ENCODE peak calls at places on chromosome X, in five cellular contexts. One of them, this sample, is unnamed.

GRCh38 chrX:79130857-79131256 is 13.6 kb upstream of the GPR174 start:
- DNase-seq in astrocyte: no peak
- DNase-seq in transverse colon: no peak
- DNase-seq in coronary artery: no peak
- DNase-seq in OCI-LY7: no peak
- DNase-seq in this sample: no peak

GRCh38 chrX:100648601-100649417 is 4.8 kb downstream of the SRPX2 start:
- DNase-seq in transverse colon: peak; percentile 20
- DNase-seq in coronary artery: no peak
- DNase-seq in OCI-LY7: no peak
- DNase-seq in astrocyte: peak; percentile 71
- DNase-seq in this sample: peak; percentile 70

GRCh38 chrX:39427492-39428289 is 626.4 kb downstream of the MID1IP1 start:
- DNase-seq in astrocyte: peak; percentile 36
- DNase-seq in transverse colon: no peak
- DNase-seq in OCI-LY7: no peak
- DNase-seq in coronary artery: no peak
- DNase-seq in this sample: no peak

GRCh38 chrX:118226060-118226428 is 109.4 kb upstream of the KLHL13 start:
- DNase-seq in OCI-LY7: peak; percentile 27
- DNase-seq in coronary artery: no peak
- DNase-seq in astrocyte: peak; percentile 14
- DNase-seq in transverse colon: no peak
- DNase-seq in this sample: no peak

GRCh38 chrX:151958101-151958500 is 16.4 kb downstream of the GABRE start:
- DNase-seq in OCI-LY7: no peak
- DNase-seq in coronary artery: no peak
- DNase-seq in transverse colon: no peak
- DNase-seq in astrocyte: no peak
- DNase-seq in this sample: no peak

GRCh38 chrX:1147641-1148515 is 64.6 kb downstream of the CRLF2 start:
- DNase-seq in transverse colon: no peak
- DNase-seq in coronary artery: no peak
- DNase-seq in astrocyte: no peak
- DNase-seq in OCI-LY7: no peak
- DNase-seq in this sample: no peak

GRCh38 chrX:40168183-40169015 is 70.6 kb upstream of the BCOR start:
- DNase-seq in astrocyte: no peak
- DNase-seq in transverse colon: no peak
- DNase-seq in coronary artery: peak; percentile 66
- DNase-seq in OCI-LY7: peak; percentile 75
- DNase-seq in this sample: no peak

GRCh38 chrX:71492086-71493065 is 40.5 kb upstream of the OGT start:
- DNase-seq in transverse colon: peak; percentile 44
- DNase-seq in coronary artery: peak; percentile 74
- DNase-seq in astrocyte: peak; percentile 37
- DNase-seq in OCI-LY7: no peak
- DNase-seq in this sample: no peak

GRCh38 chrX:15911729-15912550 is 57.3 kb upstream of the AP1S2 start:
- DNase-seq in transverse colon: no peak
- DNase-seq in astrocyte: no peak
- DNase-seq in coronary artery: no peak
- DNase-seq in OCI-LY7: no peak
- DNase-seq in this sample: no peak

GRCh38 chrX:40078489-40079288 is 19.1 kb downstream of the BCOR start:
- DNase-seq in OCI-LY7: no peak
- DNase-seq in astrocyte: no peak
- DNase-seq in coronary artery: no peak
- DNase-seq in transverse colon: no peak
- DNase-seq in this sample: no peak

GRCh38 chrX:16946971-16947562 is 609 bp downstream of the REPS2 start:
- DNase-seq in coronary artery: no peak
- DNase-seq in OCI-LY7: peak; percentile 1
- DNase-seq in astrocyte: no peak
- DNase-seq in transverse colon: peak; percentile 23
- DNase-seq in this sample: no peak

GRCh38 chrX:139287155-139287924 is 243.2 kb upstream of the F9 start:
- DNase-seq in OCI-LY7: no peak
- DNase-seq in coronary artery: no peak
- DNase-seq in astrocyte: no peak
- DNase-seq in transverse colon: peak; percentile 15
- DNase-seq in this sample: no peak

GRCh38 chrX:45830343-45830742 is 629.7 kb upstream of the DIPK2B start:
- DNase-seq in OCI-LY7: no peak
- DNase-seq in transverse colon: no peak
- DNase-seq in astrocyte: no peak
- DNase-seq in coronary artery: no peak
- DNase-seq in this sample: no peak

GRCh38 chrX:30141966-30142365 is 73.4 kb upstream of the MAGEB2 start:
- DNase-seq in coronary artery: no peak
- DNase-seq in astrocyte: peak; percentile 9
- DNase-seq in OCI-LY7: peak; percentile 27
- DNase-seq in transverse colon: no peak
- DNase-seq in this sample: no peak

GRCh38 chrX:92213781-92214180 is 434.6 kb downstream of the PCDH11X start:
- DNase-seq in coronary artery: no peak
- DNase-seq in transverse colon: no peak
- DNase-seq in astrocyte: no peak
- DNase-seq in OCI-LY7: no peak
- DNase-seq in this sample: no peak

GRCh38 chrX:110409925-110410324 is 51.3 kb downstream of the RTL9 start:
- DNase-seq in astrocyte: peak; percentile 53
- DNase-seq in OCI-LY7: no peak
- DNase-seq in coronary artery: no peak
- DNase-seq in transverse colon: no peak
- DNase-seq in this sample: no peak

GRCh38 chrX:14913241-14913640 is 40.0 kb downstream of the MOSPD2 start:
- DNase-seq in transverse colon: no peak
- DNase-seq in coronary artery: no peak
- DNase-seq in astrocyte: peak; percentile 69
- DNase-seq in OCI-LY7: no peak
- DNase-seq in this sample: no peak

GRCh38 chrX:64176876-64177275 is 28.6 kb downstream of the AMER1 start:
- DNase-seq in coronary artery: no peak
- DNase-seq in transverse colon: no peak
- DNase-seq in OCI-LY7: no peak
- DNase-seq in astrocyte: no peak
- DNase-seq in this sample: no peak

GRCh38 chrX:45508459-45508858 is 307.8 kb upstream of the DIPK2B start:
- DNase-seq in OCI-LY7: no peak
- DNase-seq in astrocyte: peak; percentile 22
- DNase-seq in coronary artery: no peak
- DNase-seq in transverse colon: no peak
- DNase-seq in this sample: no peak

GRCh38 chrX:54492340-54492739 is 3.7 kb downstream of the FGD1 start:
- DNase-seq in astrocyte: peak; percentile 44
- DNase-seq in OCI-LY7: no peak
- DNase-seq in coronary artery: no peak
- DNase-seq in transverse colon: no peak
- DNase-seq in this sample: no peak

GRCh38 chrX:4844376-4844775 is 1130.9 kb upstream of the PRKX start:
- DNase-seq in coronary artery: no peak
- DNase-seq in transverse colon: no peak
- DNase-seq in OCI-LY7: no peak
- DNase-seq in astrocyte: no peak
- DNase-seq in this sample: no peak

GRCh38 chrX:23832750-23833149 is 49.8 kb downstream of the SAT1 start:
- DNase-seq in transverse colon: no peak
- DNase-seq in coronary artery: no peak
- DNase-seq in OCI-LY7: no peak
- DNase-seq in astrocyte: no peak
- DNase-seq in this sample: no peak

GRCh38 chrX:68695206-68695845 is 47.9 kb downstream of the STARD8 start:
- DNase-seq in transverse colon: no peak
- DNase-seq in astrocyte: no peak
- DNase-seq in coronary artery: no peak
- DNase-seq in OCI-LY7: no peak
- DNase-seq in this sample: no peak

GRCh38 chrX:68693481-68694410 is 46.3 kb downstream of the STARD8 start:
- DNase-seq in coronary artery: peak; percentile 82
- DNase-seq in transverse colon: peak; percentile 69
- DNase-seq in OCI-LY7: no peak
- DNase-seq in astrocyte: peak; percentile 53
- DNase-seq in this sample: no peak

GRCh38 chrX:68692651-68693050 is 45.2 kb downstream of the STARD8 start:
- DNase-seq in astrocyte: peak; percentile 29
- DNase-seq in transverse colon: no peak
- DNase-seq in OCI-LY7: no peak
- DNase-seq in coronary artery: no peak
- DNase-seq in this sample: no peak

GRCh38 chrX:68696267-68696666 is 48.8 kb downstream of the STARD8 start:
- DNase-seq in OCI-LY7: no peak
- DNase-seq in transverse colon: no peak
- DNase-seq in astrocyte: no peak
- DNase-seq in coronary artery: no peak
- DNase-seq in this sample: no peak

GRCh38 chrX:68694429-68695205 is 47.2 kb downstream of the STARD8 start:
- DNase-seq in astrocyte: no peak
- DNase-seq in OCI-LY7: no peak
- DNase-seq in transverse colon: no peak
- DNase-seq in coronary artery: no peak
- DNase-seq in this sample: no peak
- H3K4me3 ChIP-seq in astrocyte: peak overlapping the region; percentile 51
- H3K4me3 ChIP-seq in OCI-LY7: no peak overlapping the region
- H3K4me3 ChIP-seq in transverse colon: no peak overlapping the region
- H3K4me3 ChIP-seq in coronary artery: peak overlapping the region; percentile 75
- H3K4me3 ChIP-seq in this sample: peak overlapping the region; percentile 59

GRCh38 chrX:115017455-115017854 is at the start of gene IL13RA2:
- DNase-seq in astrocyte: no peak
- DNase-seq in transverse colon: no peak
- DNase-seq in OCI-LY7: no peak
- DNase-seq in coronary artery: no peak
- DNase-seq in this sample: no peak

GRCh38 chrX:115021121-115021520 is 3.7 kb upstream of the IL13RA2 start:
- DNase-seq in transverse colon: no peak
- DNase-seq in coronary artery: no peak
- DNase-seq in OCI-LY7: no peak
- DNase-seq in astrocyte: no peak
- DNase-seq in this sample: no peak

GRCh38 chrX:115018944-115019343 is 1.5 kb upstream of the IL13RA2 start:
- DNase-seq in OCI-LY7: no peak
- DNase-seq in transverse colon: no peak
- DNase-seq in coronary artery: no peak
- DNase-seq in astrocyte: no peak
- DNase-seq in this sample: no peak

GRCh38 chrX:115013705-115014104 is 3.7 kb downstream of the IL13RA2 start:
- DNase-seq in transverse colon: no peak
- DNase-seq in OCI-LY7: no peak
- DNase-seq in astrocyte: no peak
- DNase-seq in coronary artery: no peak
- DNase-seq in this sample: no peak

DNA sequence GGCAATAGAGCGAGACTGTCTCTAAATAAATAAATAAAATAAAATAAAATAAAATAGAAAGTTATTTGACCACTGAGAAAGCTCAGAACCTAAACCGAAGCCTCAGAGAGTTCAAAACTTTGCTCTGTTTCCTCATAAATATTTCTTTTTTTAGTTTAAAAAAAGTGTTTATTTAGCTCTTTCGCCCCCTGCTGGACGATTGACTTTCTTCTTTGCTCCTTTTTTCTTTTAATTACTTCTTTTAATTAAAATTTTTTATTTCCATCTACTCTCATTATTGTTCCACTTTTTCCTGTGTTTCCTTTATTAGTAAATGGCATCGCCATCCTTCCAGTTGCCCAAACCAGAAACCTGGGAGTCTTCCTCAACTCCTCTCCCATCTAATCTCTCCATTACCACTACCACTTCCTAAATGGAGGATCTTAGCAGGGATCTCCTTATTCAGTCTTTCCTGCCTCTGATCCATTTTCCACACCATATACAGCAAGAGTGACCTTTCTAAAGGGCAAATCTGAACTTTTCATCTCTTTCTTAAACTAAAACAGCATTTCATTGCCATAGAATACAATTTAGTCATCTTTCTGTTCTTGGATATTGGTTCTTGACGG is 728 bp upstream of the IL13RA2 start:
- DNase-seq in astrocyte: no peak
- DNase-seq in transverse colon: no peak
- DNase-seq in OCI-LY7: no peak
- DNase-seq in coronary artery: no peak
- DNase-seq in this sample: no peak
- TF ChIP-seq CTCF in astrocyte: no peak
- TF ChIP-seq CTCF in transverse colon: no peak
- TF ChIP-seq CTCF in OCI-LY7: peak; percentile 50
- TF ChIP-seq CTCF in coronary artery: no peak
- TF ChIP-seq CTCF in this sample: no peak

DNA sequence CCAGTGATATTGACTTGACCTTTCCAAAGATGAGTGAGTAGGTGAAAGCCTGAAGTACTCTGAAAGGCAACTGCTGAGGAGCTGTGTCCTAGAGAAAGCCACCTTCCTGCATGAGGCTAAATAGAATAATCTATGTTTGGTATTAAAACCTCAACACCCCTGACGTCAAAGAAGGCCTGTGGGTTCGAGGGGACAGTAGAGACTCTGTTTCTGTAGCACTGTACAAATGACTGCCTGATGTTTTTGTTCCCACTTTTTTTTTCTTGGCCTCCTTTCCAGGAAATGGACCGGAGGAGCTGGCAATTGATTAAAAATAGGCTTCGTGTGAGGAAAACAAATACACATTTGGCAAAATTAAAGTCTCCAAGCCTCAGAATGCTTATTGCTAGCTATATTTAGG is 29.5 kb downstream of the TMEM255A start:
- DNase-seq in astrocyte: no peak
- DNase-seq in transverse colon: no peak
- DNase-seq in coronary artery: no peak
- DNase-seq in OCI-LY7: no peak
- DNase-seq in this sample: no peak
- H3K4me3 ChIP-seq in astrocyte: no peak overlapping the region
- H3K4me3 ChIP-seq in transverse colon: no peak overlapping the region
- H3K4me3 ChIP-seq in coronary artery: no peak overlapping the region
- H3K4me3 ChIP-seq in OCI-LY7: no peak overlapping the region
- H3K4me3 ChIP-seq in this sample: no peak overlapping the region

GRCh38 chrX:103919336-103919682 is 43.1 kb upstream of the TMSB15B start:
- DNase-seq in transverse colon: peak; percentile 17
- DNase-seq in astrocyte: peak; percentile 44
- DNase-seq in OCI-LY7: peak; percentile 73
- DNase-seq in coronary artery: no peak
- DNase-seq in this sample: no peak

GRCh38 chrX:103918584-103919335 is 43.7 kb upstream of the TMSB15B start:
- DNase-seq in transverse colon: peak; percentile 68
- DNase-seq in OCI-LY7: peak; percentile 75
- DNase-seq in coronary artery: peak; percentile 87
- DNase-seq in astrocyte: peak; percentile 66
- DNase-seq in this sample: no peak

GRCh38 chrX:103913356-103914020 is 48.9 kb upstream of the TMSB15B start:
- DNase-seq in coronary artery: no peak
- DNase-seq in transverse colon: no peak
- DNase-seq in astrocyte: peak; percentile 34
- DNase-seq in OCI-LY7: no peak
- DNase-seq in this sample: no peak

DNA sequence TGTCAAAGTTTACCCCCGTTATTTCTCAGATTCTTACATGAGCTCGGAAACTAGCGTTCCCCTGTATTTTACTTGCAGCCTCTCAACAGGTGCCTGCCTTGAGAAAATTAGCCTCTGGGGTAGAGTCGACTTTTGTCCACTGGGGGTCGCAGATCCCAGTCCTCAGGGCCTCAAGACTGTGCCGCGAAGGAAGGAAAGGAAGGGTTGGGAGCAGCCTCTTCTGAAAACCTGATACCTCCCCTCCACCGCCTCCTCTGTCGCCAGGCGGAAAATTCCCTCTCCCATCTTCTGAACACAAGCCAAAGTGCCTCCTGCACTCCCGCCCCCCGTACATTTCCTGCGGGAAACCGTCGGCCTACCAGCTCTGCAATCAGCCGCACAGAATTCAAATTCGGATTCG is 44.4 kb upstream of the TMSB15B start:
- DNase-seq in coronary artery: no peak
- DNase-seq in transverse colon: peak; percentile 49
- DNase-seq in astrocyte: peak; percentile 52
- DNase-seq in OCI-LY7: peak; percentile 72
- DNase-seq in this sample: no peak
- TF ChIP-seq CTCF in coronary artery: peak; percentile 34
- TF ChIP-seq CTCF in transverse colon: peak; percentile 30
- TF ChIP-seq CTCF in astrocyte: peak; percentile 47
- TF ChIP-seq CTCF in OCI-LY7: peak; percentile 75
- TF ChIP-seq CTCF in this sample: peak; percentile 63